ENCODE peak calls at places on chromosomes 6 and 20, in four cellular contexts. J is CD8-positive, alpha-beta T cell; B is transverse colon; N is spleen. H is an unnamed sample. For H3K4me1 and H3K9me3, the result is how much of the 10 kb centered on the place peaks cover.

GRCh38 chr20:2315440-2315778 is 19.6 kb downstream of the TGM3 start:
- DNase-seq in N (no peak), J (no peak), B (no peak), H (no peak)

GRCh38 chr6:71529769-71530168 is 241.2 kb downstream of the OGFRL1 start:
- DNase-seq in N (no peak), B (no peak), J (no peak), H (no peak)

GRCh38 chr20:58688838-58689237 is 3.8 kb upstream of the NPEPL1 start:
- DNase-seq in J (no peak), B (no peak), N (no peak), H (no peak)

GRCh38 chr20:25316506-25317190 is 68.8 kb downstream of the PYGB start:
- DNase-seq in N (peak), J (no peak), B (peak), H (peak)

GRCh38 chr6:113190170-113190569 is 667.0 kb upstream of the MARCKS start:
- DNase-seq in N (no peak), B (no peak), J (no peak), H (no peak)

GRCh38 chr6:15409301-15410125 is 163.6 kb downstream of the JARID2 start:
- DNase-seq in B (no peak), J (no peak), N (no peak), H (no peak)

GRCh38 chr6:143579703-143580102 is 68.2 kb upstream of the FUCA2 start:
- DNase-seq in B (no peak), J (no peak), N (no peak), H (no peak)

GRCh38 chr20:11182715-11183114 is 508.9 kb upstream of the JAG1 start:
- DNase-seq in J (no peak), N (no peak), B (no peak), H (no peak)

GRCh38 chr20:51492167-51493092 is 50.1 kb downstream of the NFATC2 start:
- DNase-seq in J (no peak), B (no peak), N (peak), H (peak)

GRCh38 chr6:126312013-126312665 is 27.8 kb upstream of the CENPW start:
- DNase-seq in N (no peak), B (no peak), J (no peak), H (no peak)
- TF ChIP-seq CTCF in N (no peak), B (no peak), J (no peak), H (peak)

GRCh38 chr6:139422105-139423036 is 47.9 kb upstream of the CITED2 start:
- DNase-seq in N (no peak), B (no peak), J (no peak), H (no peak)
- H3K4me1 ChIP-seq in N (under half), B (under half), J (under half), H (under half)

DNA sequence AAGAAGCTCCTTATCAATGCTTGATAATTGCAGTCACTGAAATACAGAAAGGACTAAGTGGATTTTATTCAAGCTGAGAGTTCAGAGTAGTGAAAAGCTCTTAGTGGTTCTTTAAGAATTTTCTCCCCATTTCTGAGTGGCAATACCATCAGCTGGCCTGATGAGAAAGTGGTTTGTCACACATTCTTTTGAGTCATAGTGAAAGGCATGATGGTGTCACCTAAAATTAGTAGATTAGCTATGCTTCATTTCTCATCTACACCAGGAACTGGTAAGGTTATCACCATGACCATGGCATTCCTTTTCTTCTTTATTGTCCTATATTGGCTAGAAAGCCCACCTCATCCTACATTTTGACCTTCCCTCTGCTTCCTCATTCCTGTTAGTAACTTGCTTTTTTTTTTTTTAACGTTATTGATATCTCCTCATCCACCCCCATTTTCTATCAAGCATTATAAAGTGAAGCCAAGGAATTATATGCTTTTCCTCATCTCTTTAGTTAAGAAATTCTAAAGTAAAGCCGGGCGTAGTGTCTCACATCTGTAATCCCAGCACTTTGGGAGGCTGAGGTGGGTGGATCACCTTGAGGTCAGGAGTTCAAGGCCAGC is 67.4 kb upstream of the LOC128125822 start:
- DNase-seq in N (no peak), J (no peak), B (no peak), H (no peak)
- H3K9me3 ChIP-seq in N (under half), J (under half), B (under half), H (under half)

DNA sequence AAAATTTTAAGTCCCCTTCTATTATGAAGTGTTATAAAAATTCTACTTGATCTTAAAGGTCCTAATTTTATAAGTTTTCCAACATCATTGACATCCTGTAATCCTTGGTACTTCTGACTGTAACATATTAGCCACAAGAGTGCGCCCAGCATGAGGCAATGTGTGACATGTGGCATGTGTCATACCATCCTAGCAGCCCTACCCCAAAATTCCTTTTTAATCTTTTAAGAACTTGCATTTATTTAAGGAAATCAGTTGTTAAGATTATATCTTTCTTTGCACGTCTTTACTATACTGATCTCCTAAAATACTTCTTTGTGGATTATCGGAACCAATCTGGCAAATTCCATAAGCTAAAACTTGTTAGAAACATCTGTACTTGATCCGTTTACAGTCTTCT is 167.1 kb upstream of the SLC24A3 start:
- DNase-seq in B (no peak), N (no peak), J (no peak), H (no peak)
- TF ChIP-seq CTCF in B (no peak), N (no peak), J (no peak), H (no peak)

DNA sequence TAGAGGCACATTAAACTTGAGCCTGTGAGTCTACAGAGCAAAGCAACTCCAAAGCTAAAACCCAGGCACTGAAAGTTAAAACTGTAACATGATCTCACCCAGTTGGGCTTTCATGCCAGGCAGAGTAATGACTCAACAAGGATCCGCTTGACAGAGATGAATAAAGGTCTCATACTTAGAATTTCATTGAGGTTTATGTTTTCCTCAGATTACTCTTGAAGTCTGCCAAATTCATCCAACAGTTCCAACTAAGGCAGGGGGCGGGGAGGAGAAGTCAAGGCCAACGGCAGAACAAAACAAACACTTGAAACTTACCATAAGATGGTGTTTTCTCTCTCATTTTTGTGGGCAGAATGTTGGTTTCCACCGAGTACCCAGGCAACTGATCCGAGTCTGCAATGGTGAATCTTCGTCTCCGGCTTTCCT is 54.0 kb upstream of the IPCEF1 start:
- DNase-seq in N (no peak), J (no peak), B (peak), H (no peak)
- H3K4me1 ChIP-seq in N (under half), J (under half), B (under half), H (under half)

DNA sequence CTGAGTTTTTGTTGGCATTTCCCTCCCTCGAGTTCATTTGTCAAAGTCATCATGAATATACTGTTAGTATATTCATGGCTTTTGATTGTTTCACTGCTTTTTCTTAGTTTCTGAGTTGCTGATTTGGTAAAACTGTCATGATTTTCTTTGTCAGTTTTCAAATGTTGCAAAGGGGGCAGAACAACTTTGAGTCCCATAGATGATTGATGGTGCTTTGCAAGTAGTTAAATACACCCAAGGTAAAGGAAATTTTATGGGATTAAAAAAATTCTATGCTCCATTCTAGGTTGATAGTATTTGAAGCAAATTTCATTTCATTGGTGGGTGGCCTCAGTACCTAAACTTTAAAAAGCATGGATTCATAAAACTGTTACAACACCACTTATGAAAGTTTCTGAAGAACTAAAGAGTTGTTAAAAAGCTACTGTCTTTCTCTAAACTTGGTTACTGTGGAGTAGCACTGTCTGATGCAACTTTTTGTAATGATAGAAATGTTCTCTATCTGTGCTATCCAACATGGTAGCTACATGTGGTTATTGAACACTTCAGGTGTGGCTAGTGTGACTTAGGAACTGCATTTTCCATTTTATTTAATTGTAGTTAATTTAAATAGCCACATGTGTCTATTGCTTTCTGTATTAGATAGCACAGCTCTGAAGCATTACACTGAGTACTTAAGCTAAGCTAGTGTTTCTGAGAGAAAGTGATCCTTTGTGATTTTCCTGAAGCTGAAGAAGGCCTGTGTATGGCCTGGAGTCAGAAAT is 153.6 kb downstream of the ZFAND3 start:
- DNase-seq in N (no peak), B (no peak), J (no peak), H (no peak)
- H3K9me3 ChIP-seq in N (under half), B (under half), J (under half), H (under half)

GRCh38 chr6:112116215-112116614 is 28.8 kb downstream of the FAM229B start:
- DNase-seq in N (no peak), J (no peak), B (no peak), H (no peak)

GRCh38 chr6:112109267-112109666 is 21.9 kb downstream of the FAM229B start:
- DNase-seq in J (no peak), B (no peak), N (no peak), H (no peak)

GRCh38 chr6:112113918-112114317 is 26.5 kb downstream of the FAM229B start:
- DNase-seq in N (no peak), B (no peak), J (no peak), H (no peak)

GRCh38 chr6:112114577-112115223 is 27.3 kb downstream of the FAM229B start:
- DNase-seq in B (no peak), J (no peak), N (no peak), H (no peak)

DNA sequence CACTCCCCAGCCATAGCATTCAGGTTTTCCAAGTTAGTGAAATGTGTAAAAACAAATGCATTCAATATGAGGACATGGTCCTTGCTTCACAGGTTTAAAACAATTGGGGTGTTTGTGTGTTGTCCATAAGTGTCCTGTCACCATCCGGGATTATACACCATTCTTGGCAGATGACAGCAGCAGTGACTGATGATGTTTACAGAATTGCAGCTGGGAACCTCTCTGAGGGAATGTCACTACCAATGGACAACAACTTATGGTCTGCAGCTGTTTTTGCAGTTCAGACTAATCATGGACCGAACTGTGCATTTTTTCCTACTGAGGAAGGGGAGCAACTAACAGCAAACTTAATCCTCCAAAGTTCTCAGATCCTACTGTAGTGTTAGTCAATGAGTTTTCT is 26.0 kb downstream of the FAM229B start:
- DNase-seq in B (no peak), N (no peak), J (no peak), H (no peak)
- TF ChIP-seq CTCF in B (no peak), N (no peak), J (no peak), H (no peak)

GRCh38 chr6:43992783-43993505 is 134.3 kb downstream of the MRPL14 start:
- DNase-seq in J (no peak), B (no peak), N (no peak), H (peak)
- H3K4me1 ChIP-seq in J (under half), B (under half), N (under half), H (under half)

GRCh38 chr6:27472617-27473400 is at the start of gene ZNF184:
- DNase-seq in J (peak), B (peak), N (peak), H (peak)

GRCh38 chr6:27472182-27472616 is 706 bp downstream of the ZNF184 start:
- DNase-seq in J (peak), N (no peak), B (peak), H (no peak)

GRCh38 chr6:27470023-27470422 is 2.9 kb downstream of the ZNF184 start:
- DNase-seq in B (no peak), J (no peak), N (no peak), H (no peak)

GRCh38 chr6:27471365-27472115 is 1.4 kb downstream of the ZNF184 start:
- DNase-seq in B (no peak), N (no peak), J (no peak), H (no peak)

GRCh38 chr6:27468334-27468733 is 4.6 kb downstream of the ZNF184 start:
- DNase-seq in B (no peak), J (no peak), N (no peak), H (no peak)
- H3K9me3 ChIP-seq in B (under half), J (under half), N (under half), H (under half)

GRCh38 chr20:39111359-39112195 is 149.4 kb downstream of the DHX35 start:
- DNase-seq in B (no peak), N (no peak), J (no peak), H (no peak)
- TF ChIP-seq CTCF in B (no peak), N (no peak), J (no peak), H (no peak)